ENCODE peak calls at places on chromosomes 6 and 20, in five cellular contexts. One of them, this sample, is unnamed.

GRCh38 chr20:10079964-10080363 is 45.2 kb downstream of the ANKEF1 start:
- DNase-seq in HepG2: no peak
- DNase-seq in K562: no peak
- DNase-seq in A549: peak
- DNase-seq in H1: no peak
- DNase-seq in this sample: peak

GRCh38 chr6:34743625-34744293 is 13.5 kb upstream of the SNRPC start:
- DNase-seq in HepG2: no peak
- DNase-seq in K562: no peak
- DNase-seq in A549: no peak
- DNase-seq in H1: no peak
- DNase-seq in this sample: no peak

GRCh38 chr6:29553268-29554057 is 6.1 kb downstream of the UBD start:
- DNase-seq in HepG2: no peak
- DNase-seq in K562: no peak
- DNase-seq in A549: peak
- DNase-seq in H1: peak
- DNase-seq in this sample: peak

GRCh38 chr20:58639182-58640146 is 11.6 kb upstream of the STX16 start:
- DNase-seq in HepG2: no peak
- DNase-seq in K562: no peak
- DNase-seq in A549: no peak
- DNase-seq in H1: no peak
- DNase-seq in this sample: no peak

GRCh38 chr6:34745277-34746103 is 11.8 kb upstream of the SNRPC start:
- DNase-seq in HepG2: peak
- DNase-seq in K562: peak
- DNase-seq in A549: no peak
- DNase-seq in H1: no peak
- DNase-seq in this sample: peak

GRCh38 chr6:127342946-127343752 is at the start of gene ECHDC1:
- DNase-seq in HepG2: peak
- DNase-seq in K562: peak
- DNase-seq in A549: peak
- DNase-seq in H1: no peak
- DNase-seq in this sample: peak

GRCh38 chr20:15257471-15257870 is 920.1 kb upstream of the FLRT3 start:
- DNase-seq in HepG2: no peak
- DNase-seq in K562: no peak
- DNase-seq in A549: no peak
- DNase-seq in H1: no peak
- DNase-seq in this sample: no peak

GRCh38 chr20:13119583-13119982 is 101.5 kb upstream of the ISM1 start:
- DNase-seq in HepG2: peak
- DNase-seq in K562: peak
- DNase-seq in A549: peak
- DNase-seq in H1: peak
- DNase-seq in this sample: peak

GRCh38 chr6:117272032-117272866 is 6.9 kb downstream of the VGLL2 start:
- DNase-seq in HepG2: no peak
- DNase-seq in K562: no peak
- DNase-seq in A549: no peak
- DNase-seq in H1: no peak
- DNase-seq in this sample: no peak

GRCh38 chr20:19874328-19874727 is 116.3 kb downstream of the RIN2 start:
- DNase-seq in HepG2: no peak
- DNase-seq in K562: no peak
- DNase-seq in A549: no peak
- DNase-seq in H1: no peak
- DNase-seq in this sample: no peak

GRCh38 chr6:25302677-25303128 is 23.5 kb downstream of the CARMIL1 start:
- DNase-seq in HepG2: no peak
- DNase-seq in K562: no peak
- DNase-seq in A549: peak
- DNase-seq in H1: no peak
- DNase-seq in this sample: peak

GRCh38 chr6:63576147-63576772 is 4.0 kb downstream of the LOC128125822 start:
- DNase-seq in HepG2: no peak
- DNase-seq in K562: no peak
- DNase-seq in A549: no peak
- DNase-seq in H1: no peak
- DNase-seq in this sample: no peak

GRCh38 chr6:84137051-84137375 is 90.4 kb downstream of the CEP162 start:
- DNase-seq in HepG2: no peak
- DNase-seq in K562: peak
- DNase-seq in A549: no peak
- DNase-seq in H1: no peak
- DNase-seq in this sample: peak

GRCh38 chr6:128725271-128726233 is 157.4 kb upstream of the LAMA2 start:
- DNase-seq in HepG2: peak
- DNase-seq in K562: peak
- DNase-seq in A549: peak
- DNase-seq in H1: no peak
- DNase-seq in this sample: peak

GRCh38 chr6:16764188-16764950 is 3.1 kb upstream of the ATXN1 start:
- DNase-seq in HepG2: peak
- DNase-seq in K562: no peak
- DNase-seq in A549: peak
- DNase-seq in H1: no peak
- DNase-seq in this sample: peak

GRCh38 chr6:158698876-158699440 is 49.1 kb downstream of the SYTL3 start:
- DNase-seq in HepG2: no peak
- DNase-seq in K562: no peak
- DNase-seq in A549: no peak
- DNase-seq in H1: no peak
- DNase-seq in this sample: peak

GRCh38 chr20:46791722-46792416 is 82.4 kb downstream of the SLC2A10 start:
- DNase-seq in HepG2: no peak
- DNase-seq in K562: no peak
- DNase-seq in A549: no peak
- DNase-seq in H1: no peak
- DNase-seq in this sample: no peak

GRCh38 chr6:150236544-150236943 is 93.7 kb downstream of the PPP1R14C start:
- DNase-seq in HepG2: no peak
- DNase-seq in K562: no peak
- DNase-seq in A549: no peak
- DNase-seq in H1: no peak
- DNase-seq in this sample: no peak

GRCh38 chr20:25295386-25296093 is 47.7 kb downstream of the PYGB start:
- DNase-seq in HepG2: no peak
- DNase-seq in K562: no peak
- DNase-seq in A549: no peak
- DNase-seq in H1: no peak
- DNase-seq in this sample: no peak

GRCh38 chr6:144601221-144601620 is 316.1 kb downstream of the UTRN start:
- DNase-seq in HepG2: no peak
- DNase-seq in K562: no peak
- DNase-seq in A549: no peak
- DNase-seq in H1: no peak
- DNase-seq in this sample: no peak

GRCh38 chr6:41336824-41337223 is 1.4 kb downstream of the NCR2 start:
- DNase-seq in HepG2: no peak
- DNase-seq in K562: no peak
- DNase-seq in A549: no peak
- DNase-seq in H1: no peak
- DNase-seq in this sample: no peak

GRCh38 chr20:19890358-19891117 is 126.6 kb upstream of the NAA20 start:
- DNase-seq in HepG2: no peak
- DNase-seq in K562: no peak
- DNase-seq in A549: peak
- DNase-seq in H1: no peak
- DNase-seq in this sample: no peak

GRCh38 chr20:33337119-33337518 is 54.1 kb downstream of the BPIFB1 start:
- DNase-seq in HepG2: no peak
- DNase-seq in K562: peak
- DNase-seq in A549: peak
- DNase-seq in H1: no peak
- DNase-seq in this sample: no peak

GRCh38 chr6:72857791-72858190 is 235.9 kb downstream of the KCNQ5 start:
- DNase-seq in HepG2: no peak
- DNase-seq in K562: no peak
- DNase-seq in A549: no peak
- DNase-seq in H1: no peak
- DNase-seq in this sample: peak

GRCh38 chr6:15457903-15458530 is 204.8 kb downstream of the DTNBP1 start:
- DNase-seq in HepG2: no peak
- DNase-seq in K562: no peak
- DNase-seq in A549: no peak
- DNase-seq in H1: no peak
- DNase-seq in this sample: no peak

GRCh38 chr6:113596907-113597583 is 260.1 kb upstream of the MARCKS start:
- DNase-seq in HepG2: no peak
- DNase-seq in K562: no peak
- DNase-seq in A549: no peak
- DNase-seq in H1: no peak
- DNase-seq in this sample: peak

GRCh38 chr20:61765871-61766654 is 299.6 kb downstream of the TAF4 start:
- DNase-seq in HepG2: no peak
- DNase-seq in K562: peak
- DNase-seq in A549: no peak
- DNase-seq in H1: no peak
- DNase-seq in this sample: no peak

GRCh38 chr6:46097381-46097780 is 32.4 kb upstream of the ENPP4 start:
- DNase-seq in HepG2: no peak
- DNase-seq in K562: no peak
- DNase-seq in A549: no peak
- DNase-seq in H1: no peak
- DNase-seq in this sample: no peak

GRCh38 chr6:27599859-27600532 is 127.1 kb upstream of the ZNF184 start:
- DNase-seq in HepG2: no peak
- DNase-seq in K562: no peak
- DNase-seq in A549: no peak
- DNase-seq in H1: no peak
- DNase-seq in this sample: no peak

GRCh38 chr6:3919130-3919628 is 70.0 kb downstream of the FAM50B start:
- DNase-seq in HepG2: no peak
- DNase-seq in K562: no peak
- DNase-seq in A549: peak
- DNase-seq in H1: no peak
- DNase-seq in this sample: peak

GRCh38 chr20:18545566-18545965 is 21.7 kb upstream of the SMIM26 start:
- DNase-seq in HepG2: no peak
- DNase-seq in K562: no peak
- DNase-seq in A549: no peak
- DNase-seq in H1: no peak
- DNase-seq in this sample: no peak

GRCh38 chr20:18543932-18544331 is 23.3 kb upstream of the SMIM26 start:
- DNase-seq in HepG2: no peak
- DNase-seq in K562: no peak
- DNase-seq in A549: no peak
- DNase-seq in H1: no peak
- DNase-seq in this sample: no peak

GRCh38 chr20:18543216-18543615 is 24.0 kb upstream of the SMIM26 start:
- DNase-seq in HepG2: no peak
- DNase-seq in K562: no peak
- DNase-seq in A549: no peak
- DNase-seq in H1: no peak
- DNase-seq in this sample: no peak

DNA sequence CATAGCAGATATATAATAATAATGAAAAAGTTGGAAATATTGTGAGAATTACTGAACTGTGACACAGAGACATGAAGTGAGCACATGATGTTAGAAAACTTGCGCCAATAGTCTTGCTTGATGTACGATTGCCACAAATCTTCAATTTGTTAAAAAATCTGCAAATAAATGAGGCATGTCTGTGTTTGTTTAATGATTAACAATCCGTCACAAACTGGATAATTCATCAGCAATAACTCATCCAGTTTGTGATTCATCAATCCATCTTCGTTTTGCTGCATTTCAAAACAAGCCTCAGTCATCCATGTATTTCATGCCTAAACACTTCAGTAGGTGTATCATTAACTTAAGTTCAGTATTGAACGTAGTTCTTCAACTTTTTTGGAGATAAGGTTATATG is 25.5 kb upstream of the SMIM26 start:
- DNase-seq in HepG2: no peak
- DNase-seq in K562: no peak
- DNase-seq in A549: peak
- DNase-seq in H1: no peak
- DNase-seq in this sample: no peak
- TF ChIP-seq MAFK in HepG2: no peak
- TF ChIP-seq MAFK in K562: no peak
- TF ChIP-seq MAFK in A549: no peak
- TF ChIP-seq MAFK in H1: no peak
- TF ChIP-seq MAFK in this sample: no peak

DNA sequence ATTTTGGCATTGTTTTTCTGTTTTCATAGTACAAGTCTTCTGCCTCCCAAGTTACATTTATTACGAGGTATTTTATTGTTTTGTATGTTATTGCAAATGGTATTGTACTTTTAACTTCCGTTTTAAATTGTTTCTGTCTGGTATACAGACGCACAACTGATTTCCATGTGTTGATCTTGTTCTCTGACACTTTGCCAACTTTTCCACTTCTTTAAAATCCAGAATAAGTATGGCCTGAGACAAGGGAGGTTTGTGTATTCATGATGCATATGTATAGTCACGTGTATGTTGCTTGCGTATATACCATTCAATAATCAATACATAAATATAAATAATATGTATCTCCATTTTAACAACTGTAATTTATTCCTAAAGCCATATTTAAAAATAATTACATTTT is 41.2 kb downstream of the THBS2 start:
- DNase-seq in HepG2: no peak
- DNase-seq in K562: no peak
- DNase-seq in A549: no peak
- DNase-seq in H1: no peak
- DNase-seq in this sample: no peak
- TF ChIP-seq MAFK in HepG2: no peak
- TF ChIP-seq MAFK in K562: no peak
- TF ChIP-seq MAFK in A549: no peak
- TF ChIP-seq MAFK in H1: no peak
- TF ChIP-seq MAFK in this sample: no peak

GRCh38 chr20:63552481-63553249 is 1.3 kb upstream of the FNDC11 start:
- DNase-seq in HepG2: no peak
- DNase-seq in K562: peak
- DNase-seq in A549: no peak
- DNase-seq in H1: peak
- DNase-seq in this sample: no peak

GRCh38 chr20:63551068-63551467 is 2.9 kb upstream of the FNDC11 start:
- DNase-seq in HepG2: no peak
- DNase-seq in K562: no peak
- DNase-seq in A549: no peak
- DNase-seq in H1: no peak
- DNase-seq in this sample: no peak

GRCh38 chr20:63554361-63555278 is 661 bp downstream of the FNDC11 start:
- DNase-seq in HepG2: no peak
- DNase-seq in K562: no peak
- DNase-seq in A549: no peak
- DNase-seq in H1: no peak
- DNase-seq in this sample: no peak

GRCh38 chr20:63553933-63554290 is at the start of gene FNDC11:
- DNase-seq in HepG2: no peak
- DNase-seq in K562: peak
- DNase-seq in A549: no peak
- DNase-seq in H1: no peak
- DNase-seq in this sample: no peak

GRCh38 chr20:63553251-63553932 is 567 bp upstream of the FNDC11 start:
- DNase-seq in HepG2: peak
- DNase-seq in K562: peak
- DNase-seq in A549: peak
- DNase-seq in H1: peak
- DNase-seq in this sample: peak
- TF ChIP-seq MAFK in HepG2: no peak
- TF ChIP-seq MAFK in K562: no peak
- TF ChIP-seq MAFK in A549: no peak
- TF ChIP-seq MAFK in H1: no peak
- TF ChIP-seq MAFK in this sample: no peak

GRCh38 chr6:43727634-43728033 is 40.0 kb upstream of the MRPS18A start:
- DNase-seq in HepG2: no peak
- DNase-seq in K562: no peak
- DNase-seq in A549: no peak
- DNase-seq in H1: no peak
- DNase-seq in this sample: no peak
- TF ChIP-seq MAFK in HepG2: no peak
- TF ChIP-seq MAFK in K562: no peak
- TF ChIP-seq MAFK in A549: no peak
- TF ChIP-seq MAFK in H1: no peak
- TF ChIP-seq MAFK in this sample: no peak

This sample was measured in IMR-90.